ENCODE peak calls at places on chromosomes 4 and X, in five cellular contexts. Z is CD4-positive, alpha-beta memory T cell; N is psoas muscle; A is left lung; E is brain microvascular endothelial cell. I is an unnamed sample.

GRCh38 chrX:18946157-18946556 is 37.8 kb downstream of the PHKA2 start:
- DNase-seq in E (no peak), Z (no peak), A (no peak), N (no peak), I (no peak)

GRCh38 chrX:120260369-120260768 is 9.8 kb downstream of the ZBTB33 start:
- DNase-seq in E (no peak), Z (no peak), N (no peak), A (no peak), I (no peak)

GRCh38 chr4:29853843-29854242 is 866.3 kb upstream of the PCDH7 start:
- DNase-seq in Z (no peak), N (no peak), E (no peak), A (no peak), I (no peak)

GRCh38 chr4:172850838-172851237 is 317.8 kb upstream of the GALNT7 start:
- DNase-seq in A (no peak), E (peak), N (no peak), Z (no peak), I (no peak)

GRCh38 chr4:186166852-186167512 is 24.4 kb upstream of the CYP4V2 start:
- DNase-seq in E (no peak), A (no peak), N (no peak), Z (no peak), I (no peak)

GRCh38 chrX:1554469-1555210 is 17.7 kb upstream of the P2RY8 start:
- DNase-seq in N (no peak), A (no peak), Z (peak), E (no peak), I (no peak)

GRCh38 chr4:136329042-136329662 is 1203.1 kb downstream of the PCDH18 start:
- DNase-seq in A (no peak), E (peak), N (no peak), Z (no peak), I (no peak)

GRCh38 chr4:8351931-8352367 is 82.4 kb downstream of the HTRA3 start:
- DNase-seq in N (peak), Z (no peak), E (peak), A (peak), I (no peak)

GRCh38 chrX:3351287-3351686 is 4.8 kb upstream of the MXRA5 start:
- DNase-seq in N (no peak), Z (no peak), E (no peak), A (no peak), I (no peak)

GRCh38 chrX:130118941-130119640 is 8.8 kb upstream of the ELF4 start:
- DNase-seq in N (no peak), A (no peak), E (no peak), Z (no peak), I (no peak)

GRCh38 chr4:105548483-105548882 is 3.9 kb upstream of the ARHGEF38 start:
- DNase-seq in N (no peak), Z (no peak), E (peak), A (no peak), I (no peak)

GRCh38 chrX:119682019-119682989 is 10.7 kb downstream of the SEPTIN6 start:
- DNase-seq in N (no peak), A (no peak), E (no peak), Z (peak), I (no peak)

GRCh38 chr4:77852892-77853495 is 9.6 kb upstream of the MRPL1 start:
- DNase-seq in E (no peak), A (no peak), Z (peak), N (no peak), I (no peak)

GRCh38 chrX:152072236-152072635 is 66.1 kb downstream of the MAGEA10 start:
- DNase-seq in E (peak), Z (no peak), A (no peak), N (no peak), I (no peak)

GRCh38 chr4:4837316-4837715 is 22.1 kb upstream of the MSX1 start:
- DNase-seq in E (no peak), Z (no peak), N (no peak), A (no peak), I (no peak)

GRCh38 chr4:38003102-38003501 is 42.9 kb downstream of the PTTG2 start:
- DNase-seq in E (no peak), N (no peak), Z (no peak), A (no peak), I (no peak)

GRCh38 chrX:38654302-38654701 is 93.0 kb downstream of the TSPAN7 start:
- DNase-seq in Z (no peak), N (no peak), A (no peak), E (peak), I (no peak)

GRCh38 chr4:123325241-123325681 is 71.3 kb upstream of the SPRY1 start:
- DNase-seq in N (no peak), E (no peak), A (no peak), Z (no peak), I (no peak)

GRCh38 chr4:182192511-182193181 is 50.6 kb upstream of the TENM3 start:
- DNase-seq in Z (no peak), A (no peak), N (no peak), E (no peak), I (no peak)

GRCh38 chr4:182188622-182189021 is 54.6 kb upstream of the TENM3 start:
- DNase-seq in A (no peak), E (no peak), N (no peak), Z (no peak), I (no peak)

GRCh38 chr4:182189107-182189878 is 53.9 kb upstream of the TENM3 start:
- DNase-seq in E (peak), A (no peak), N (no peak), Z (no peak), I (no peak)

GRCh38 chr4:182193261-182193660 is 49.9 kb upstream of the TENM3 start:
- DNase-seq in A (no peak), E (no peak), N (no peak), Z (no peak), I (no peak)

DNA sequence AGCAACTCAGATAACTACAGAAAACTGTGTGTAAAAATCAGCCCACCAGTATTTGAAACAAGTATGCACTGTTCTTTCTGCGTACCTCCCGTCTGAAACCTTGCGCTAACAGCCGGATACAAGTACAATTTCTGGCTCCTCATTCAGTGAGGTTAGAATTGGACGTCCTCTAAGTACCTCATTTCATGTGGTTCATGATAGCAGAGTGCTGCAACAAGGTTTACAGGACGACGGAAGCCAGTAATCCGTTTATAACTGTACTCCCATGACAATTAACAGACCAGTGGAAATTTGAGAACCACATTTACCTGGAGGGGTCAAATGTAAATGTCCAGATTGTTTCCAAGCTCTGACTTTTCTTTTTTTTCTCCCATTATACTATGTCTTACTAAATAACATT is 52.9 kb upstream of the TENM3 start:
- DNase-seq in Z (no peak), N (no peak), A (no peak), E (no peak), I (no peak)
- H3K27ac ChIP-seq in Z (no peak), N (no peak), A (no peak), E (no peak), I (no peak)

DNA sequence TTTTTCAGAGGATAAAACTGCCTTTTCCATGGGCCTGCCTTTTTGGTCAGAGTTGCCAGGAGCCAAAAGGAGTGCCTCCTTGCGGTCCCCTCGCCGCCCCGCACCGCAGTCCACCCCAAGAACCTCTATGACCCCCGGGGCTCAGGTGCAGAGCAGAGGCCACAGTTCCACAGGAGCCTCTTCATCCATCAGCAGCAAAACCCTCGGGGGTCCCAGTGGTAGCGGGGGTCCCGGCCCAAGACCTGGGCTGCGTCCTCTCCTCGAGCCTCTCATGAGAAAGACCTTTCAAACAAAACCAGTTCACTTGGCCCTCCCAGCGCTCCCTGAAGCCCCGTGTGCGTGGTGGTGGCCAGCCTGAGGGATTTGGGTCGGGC is 16.8 kb downstream of the ZFYVE28 start:
- DNase-seq in N (no peak), A (peak), Z (no peak), E (no peak), I (no peak)
- H3K27ac ChIP-seq in N (peak), A (no peak), Z (no peak), E (no peak), I (peak)

GRCh38 chr4:80072607-80073361 is at the start of gene ANTXR2:
- DNase-seq in N (peak), Z (peak), A (peak), E (peak), I (peak)

GRCh38 chr4:80071643-80072606 is 1.1 kb downstream of the ANTXR2 start:
- DNase-seq in A (peak), Z (peak), E (peak), N (peak), I (no peak)

GRCh38 chr4:80069837-80070788 is 2.9 kb downstream of the ANTXR2 start:
- DNase-seq in A (no peak), N (no peak), Z (no peak), E (no peak), I (no peak)

GRCh38 chr4:80069108-80069836 is 3.8 kb downstream of the ANTXR2 start:
- DNase-seq in E (no peak), Z (no peak), N (no peak), A (no peak), I (no peak)

GRCh38 chr4:80070880-80071620 is 2.0 kb downstream of the ANTXR2 start:
- DNase-seq in Z (no peak), A (no peak), N (no peak), E (no peak), I (no peak)
- H3K27ac ChIP-seq in Z (peak), A (peak), N (no peak), E (peak), I (no peak)

GRCh38 chrX:40055495-40055894 is 42.3 kb downstream of the BCOR start:
- DNase-seq in E (peak), Z (no peak), A (no peak), N (no peak), I (no peak)
- H3K27ac ChIP-seq in E (no peak), Z (no peak), A (no peak), N (no peak), I (no peak)

DNA sequence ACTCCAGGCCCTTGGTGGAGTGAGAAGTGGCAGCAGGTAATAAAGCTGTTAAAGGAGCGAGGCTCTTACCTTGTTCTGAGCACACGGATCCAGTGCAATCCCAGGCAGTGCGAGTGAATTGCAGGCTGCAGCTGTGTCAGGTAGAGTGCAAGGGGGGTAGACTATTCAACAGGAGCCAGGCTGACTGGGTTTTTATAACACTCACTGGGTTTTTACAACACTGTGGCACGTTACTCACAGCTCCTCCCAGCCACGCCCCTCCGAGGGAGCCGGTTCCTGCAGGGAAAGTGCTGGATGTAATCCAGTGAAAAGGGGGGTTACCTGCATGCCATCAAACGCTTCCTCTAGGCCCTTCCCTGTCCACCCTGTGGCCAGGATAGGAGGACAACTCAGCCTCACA is 358 bp downstream of the FGFBP1 start:
- DNase-seq in E (no peak), A (peak), N (no peak), Z (no peak), I (no peak)
- H3K27ac ChIP-seq in E (no peak), A (no peak), N (no peak), Z (no peak), I (no peak)

GRCh38 chrX:44157858-44158257 is 184.7 kb upstream of the NDP start:
- DNase-seq in Z (no peak), A (no peak), E (no peak), N (no peak), I (no peak)
- H3K27ac ChIP-seq in Z (no peak), A (no peak), E (no peak), N (no peak), I (no peak)

I was measured in caudate nucleus.